ENCODE peak calls at places on chromosome 15, in eight cellular contexts. T is MM.1S; J is thoracic aorta; Y is CD4-positive, CD25-positive, alpha-beta regulatory T cell; B is ovary; A is pancreas; L is colonic mucosa; R is astrocyte. M is an unnamed sample. For H3K9me3, the result is how much of the 10 kb centered on the place peaks cover.

GRCh38 chr15:40155270-40155910 is 5.5 kb upstream of the BUB1B start:
- DNase-seq in A (peak), Y (no peak), J (no peak), R (no peak), B (no peak), T (no peak), L (peak), M (peak)

GRCh38 chr15:37516628-37517027 is 416.3 kb upstream of the MEIS2 start:
- DNase-seq in R (no peak), T (no peak), B (no peak), Y (no peak), J (no peak), A (no peak), L (no peak), M (no peak)

GRCh38 chr15:59317211-59317610 is 55.5 kb downstream of the MYO1E start:
- DNase-seq in B (no peak), Y (no peak), R (no peak), A (no peak), L (no peak), J (no peak), T (no peak), M (no peak)

GRCh38 chr15:67361100-67361499 is 106.5 kb downstream of the IQCH start:
- DNase-seq in T (no peak), R (no peak), B (no peak), L (no peak), Y (no peak), A (no peak), J (no peak), M (no peak)

GRCh38 chr15:77311618-77312398 is 108.1 kb downstream of the PEAK1 start:
- DNase-seq in L (no peak), T (no peak), B (no peak), R (no peak), J (no peak), A (no peak), Y (no peak), M (no peak)

GRCh38 chr15:32766101-32766500 is 48.3 kb downstream of the GREM1 start:
- DNase-seq in A (no peak), J (no peak), Y (no peak), R (no peak), B (no peak), T (no peak), L (no peak), M (no peak)

GRCh38 chr15:78130466-78131294 is 565 bp downstream of the CIB2 start:
- DNase-seq in Y (no peak), J (no peak), R (no peak), A (no peak), L (peak), B (peak), T (peak), M (no peak)

GRCh38 chr15:101459579-101460300 is 29.8 kb downstream of the PCSK6 start:
- DNase-seq in B (no peak), A (no peak), L (no peak), T (no peak), J (no peak), Y (no peak), R (no peak), M (no peak)

GRCh38 chr15:22948056-22948455 is 32.1 kb downstream of the CYFIP1 start:
- DNase-seq in B (no peak), J (no peak), Y (no peak), T (no peak), L (no peak), A (no peak), R (no peak), M (no peak)

GRCh38 chr15:99826146-99826745 is 93.0 kb upstream of the LYSMD4 start:
- DNase-seq in Y (no peak), L (no peak), B (no peak), J (no peak), T (no peak), R (no peak), A (no peak), M (no peak)

DNA sequence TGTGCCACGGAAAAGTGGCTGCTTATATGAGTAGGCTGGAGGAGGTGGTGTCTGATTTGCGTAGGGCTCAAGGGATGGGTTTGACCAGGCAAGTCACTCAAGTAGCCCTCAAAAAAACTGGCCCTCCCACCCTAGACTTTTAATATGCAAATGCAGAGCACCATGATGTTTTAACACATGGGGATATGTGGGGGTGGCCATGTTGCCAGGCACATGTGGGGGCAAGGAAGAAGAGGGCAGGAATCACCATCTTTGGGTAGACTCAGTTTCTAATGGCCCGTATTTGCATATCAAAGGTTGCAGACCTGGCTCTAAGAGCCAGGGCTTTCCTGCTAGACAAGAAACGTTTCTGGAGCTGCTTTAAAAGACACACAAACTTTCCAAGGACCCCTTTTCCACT is 307.2 kb upstream of the NDN start:
- DNase-seq in T (no peak), R (no peak), L (no peak), B (no peak), Y (no peak), J (no peak), A (no peak), M (no peak)
- H3K9me3 ChIP-seq in T (under half), R (under half), L (under half), B (under half), Y (under half), J (under half), A (under half), M (under half)

GRCh38 chr15:74042603-74043424 is 39.5 kb downstream of the GOLGA6A start:
- DNase-seq in J (no peak), R (no peak), B (no peak), A (no peak), L (no peak), Y (no peak), T (no peak), M (no peak)

GRCh38 chr15:74045636-74046274 is 36.6 kb downstream of the GOLGA6A start:
- DNase-seq in B (no peak), L (no peak), Y (no peak), A (no peak), J (no peak), R (no peak), T (no peak), M (no peak)

GRCh38 chr15:74043425-74044266 is 38.7 kb downstream of the GOLGA6A start:
- DNase-seq in L (no peak), R (no peak), A (no peak), T (no peak), J (no peak), B (no peak), Y (no peak), M (no peak)

GRCh38 chr15:74045184-74045583 is 37.2 kb downstream of the GOLGA6A start:
- DNase-seq in L (no peak), A (no peak), B (no peak), T (no peak), Y (no peak), J (no peak), R (no peak), M (no peak)

DNA sequence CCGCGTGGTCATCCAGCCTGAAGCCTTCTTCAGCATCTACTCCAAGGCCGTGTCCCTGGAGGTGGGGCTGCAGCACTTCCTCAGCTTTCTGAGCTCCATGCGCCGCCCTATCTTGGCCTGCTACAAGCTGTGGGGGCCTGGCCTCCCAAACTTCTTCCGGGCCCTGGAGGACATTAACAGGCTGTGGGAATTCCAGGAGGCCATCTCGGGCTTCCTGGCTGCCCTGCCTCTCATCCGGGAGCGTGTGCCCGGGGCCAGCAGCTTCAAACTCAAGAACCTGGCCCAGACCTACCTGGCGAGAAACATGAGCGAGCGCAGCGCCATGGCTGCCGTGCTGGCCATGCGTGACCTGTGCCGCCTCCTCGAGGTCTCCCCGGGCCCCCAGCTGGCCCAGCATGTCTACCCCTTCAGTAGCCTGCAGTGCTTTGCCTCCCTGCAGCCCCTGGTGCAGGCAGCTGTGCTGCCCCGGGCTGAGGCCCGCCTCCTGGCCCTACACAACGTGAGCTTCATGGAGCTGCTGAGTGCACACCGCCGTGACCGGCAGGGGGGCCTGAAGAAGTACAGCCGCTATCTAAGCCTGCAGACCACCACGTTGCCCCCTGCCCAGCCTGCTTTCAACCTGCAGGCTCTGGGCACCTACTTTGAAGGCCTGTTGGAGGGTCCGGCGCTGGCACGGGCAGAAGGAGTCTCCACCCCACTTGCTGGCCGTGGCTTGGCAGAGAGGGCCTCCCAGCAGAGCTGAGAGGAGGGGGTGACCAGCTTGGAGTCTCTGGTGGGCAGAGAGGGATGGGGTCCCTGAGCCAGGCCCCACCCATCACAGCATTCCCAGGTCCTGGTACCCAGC is 37.9 kb downstream of the GOLGA6A start:
- DNase-seq in L (no peak), T (no peak), J (no peak), R (no peak), A (peak), B (peak), Y (no peak), M (no peak)
- H3K27ac ChIP-seq in L (peak), T (no peak), J (peak), R (no peak), A (no peak), B (peak), Y (no peak), M (peak)

GRCh38 chr15:86595741-86596140 is 516.1 kb downstream of the AGBL1 start:
- DNase-seq in R (peak), L (no peak), J (no peak), A (no peak), B (no peak), Y (no peak), T (no peak), M (no peak)
- H3K9me3 ChIP-seq in R (under half), L (under half), J (under half), A (under half), B (under half), Y (under half), T (under half), M (under half)

DNA sequence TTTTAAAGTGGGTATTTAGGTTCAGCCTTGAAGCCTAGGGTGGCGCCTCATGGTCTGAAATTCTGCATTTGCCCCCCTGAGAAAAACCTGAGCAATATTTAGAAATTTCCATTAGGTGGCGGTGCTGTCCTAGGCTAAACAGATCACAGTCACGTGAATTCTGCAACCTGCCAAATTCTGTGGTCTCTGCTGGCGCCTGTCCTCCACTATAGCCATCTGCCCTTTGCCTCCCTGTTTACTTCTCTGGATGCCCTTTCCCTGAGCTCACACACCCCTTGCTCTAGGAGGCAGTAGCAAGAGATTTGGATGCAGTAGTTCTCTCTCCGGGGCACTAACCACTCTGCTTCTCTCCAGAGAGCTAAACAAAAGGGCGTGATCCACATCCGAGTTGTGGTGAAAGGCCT is 9.1 kb downstream of the MRPS11 start:
- DNase-seq in R (peak), B (peak), Y (peak), J (no peak), A (no peak), T (peak), L (peak), M (no peak)
- H3K27ac ChIP-seq in R (no peak), B (peak), Y (no peak), J (no peak), A (no peak), T (no peak), L (no peak), M (no peak)

GRCh38 chr15:20352241-20353200 is 189.1 kb downstream of the GOLGA6L6 start:
- DNase-seq in L (no peak), A (peak), T (peak), J (no peak), R (no peak), Y (no peak), B (no peak), M (no peak)
- H3K9me3 ChIP-seq in L (under half), A (under half), T (under half), J (under half), R (half or more), Y (under half), B (under half), M (under half)

DNA sequence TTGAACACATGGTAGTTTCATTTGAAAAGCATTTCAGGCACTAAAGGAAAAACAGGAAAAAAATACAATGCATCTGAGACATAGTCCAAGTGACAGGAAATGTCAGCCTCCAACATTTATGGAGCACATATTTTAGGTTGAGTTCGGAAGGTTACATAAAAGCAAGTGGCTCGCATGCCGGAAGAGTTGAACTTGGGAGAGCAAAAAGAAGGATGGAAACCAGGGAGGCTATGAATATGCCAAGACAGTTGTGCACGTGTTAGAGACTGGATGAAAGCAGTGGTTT is 277.5 kb upstream of the SEMA6D start:
- DNase-seq in T (no peak), R (no peak), B (no peak), A (no peak), J (no peak), L (no peak), Y (no peak), M (no peak)
- H3K27ac ChIP-seq in T (no peak), R (peak), B (no peak), A (no peak), J (peak), L (no peak), Y (no peak), M (no peak)

GRCh38 chr15:87907676-87908446 is 348.7 kb downstream of the NTRK3 start:
- DNase-seq in T (no peak), Y (no peak), A (peak), B (no peak), L (no peak), J (no peak), R (no peak), M (peak)

GRCh38 chr15:87902772-87903388 is 353.7 kb downstream of the NTRK3 start:
- DNase-seq in L (no peak), T (no peak), B (no peak), Y (no peak), J (peak), R (no peak), A (no peak), M (peak)

GRCh38 chr15:87906444-87906843 is 350.1 kb downstream of the NTRK3 start:
- DNase-seq in A (no peak), L (no peak), T (no peak), B (no peak), Y (no peak), J (no peak), R (no peak), M (peak)
- H3K9me3 ChIP-seq in A (under half), L (under half), T (under half), B (under half), Y (under half), J (under half), R (under half), M (under half)